ENCODE peak calls at places on chromosomes 1 and 21, in four cellular contexts. J, P, W and H are unnamed samples.
A peak's percentile ranks its signal among the peaks of the same experiment; 100 is the strongest.

GRCh38 chr1:64117492-64117891 is 85.9 kb upstream of the UBE2U start:
- DNase-seq in P (no peak), W (peak; percentile 8), J (no peak), H (no peak)

GRCh38 chr1:207115269-207115668 is 11.2 kb downstream of the C4BPA start:
- DNase-seq in J (no peak), P (no peak), W (no peak), H (no peak)

GRCh38 chr1:182601416-182601786 is 2.8 kb downstream of the RGS16 start:
- DNase-seq in P (peak; percentile 77), J (peak; percentile 48), W (peak; percentile 87), H (peak; percentile 91)

GRCh38 chr1:245965398-245965797 is 541.7 kb downstream of the SMYD3 start:
- DNase-seq in W (no peak), J (no peak), P (no peak), H (no peak)

GRCh38 chr1:221891708-221892107 is 149.8 kb upstream of the DUSP10 start:
- DNase-seq in J (no peak), W (no peak), P (peak; percentile 22), H (no peak)

GRCh38 chr1:179926494-179927205 is 28.0 kb upstream of the CEP350 start:
- DNase-seq in J (peak; percentile 3), P (no peak), W (no peak), H (no peak)

GRCh38 chr21:42219606-42220137 is 732 bp downstream of the ABCG1 start:
- DNase-seq in P (no peak), W (peak; percentile 72), J (no peak), H (no peak)

GRCh38 chr21:42574234-42575027 is 60.8 kb downstream of the SLC37A1 start:
- DNase-seq in P (no peak), W (peak; percentile 40), J (peak; percentile 35), H (no peak)

GRCh38 chr1:2229032-2229920 is 1.2 kb downstream of the SKI start:
- DNase-seq in P (peak; percentile 79), W (peak; percentile 79), J (no peak), H (peak; percentile 70)

GRCh38 chr1:41282679-41283317 is 40.7 kb upstream of the SCMH1 start:
- DNase-seq in P (peak; percentile 46), J (peak; percentile 20), W (peak; percentile 87), H (peak; percentile 40)

GRCh38 chr1:27906764-27907163 is 28.0 kb upstream of the SMPDL3B start:
- DNase-seq in W (no peak), P (no peak), J (no peak), H (no peak)

GRCh38 chr1:243271990-243272389 is 16.1 kb downstream of the SDCCAG8 start:
- DNase-seq in P (no peak), J (no peak), W (no peak), H (peak; percentile 25)

GRCh38 chr1:207017615-207018559 is 14.7 kb downstream of the C1orf116 start:
- DNase-seq in J (no peak), W (no peak), P (peak; percentile 75), H (no peak)

GRCh38 chr1:15702722-15703550 is 18.8 kb downstream of the PLEKHM2 start:
- DNase-seq in J (no peak), W (peak; percentile 77), P (peak; percentile 64), H (peak; percentile 49)

GRCh38 chr1:38454236-38454635 is 405.3 kb downstream of the RRAGC start:
- DNase-seq in J (no peak), W (peak; percentile 74), P (no peak), H (peak; percentile 53)

GRCh38 chr1:48677306-48678287 is 99.1 kb downstream of the BEND5 start:
- DNase-seq in J (peak; percentile 35), P (peak; percentile 85), W (peak; percentile 89), H (peak; percentile 77)

GRCh38 chr1:162328507-162328906 is 48.1 kb downstream of the SPATA46 start:
- DNase-seq in W (no peak), P (no peak), J (no peak), H (no peak)

GRCh38 chr1:154342836-154343472 is 17.6 kb downstream of the ATP8B2 start:
- DNase-seq in J (no peak), P (peak; percentile 21), W (no peak), H (no peak)

GRCh38 chr1:6234502-6235295 is 1.1 kb downstream of the ICMT start:
- DNase-seq in J (no peak), W (no peak), P (no peak), H (no peak)

GRCh38 chr1:18954270-18955071 is 2.0 kb downstream of the IFFO2 start:
- DNase-seq in J (peak; percentile 54), W (no peak), P (no peak), H (no peak)

GRCh38 chr21:40595806-40596205 is 251.2 kb downstream of the DSCAM start:
- DNase-seq in W (no peak), P (no peak), J (no peak), H (no peak)

GRCh38 chr1:58929667-58930325 is 145.9 kb upstream of the JUN start:
- DNase-seq in J (no peak), P (no peak), W (peak; percentile 29), H (no peak)